ENCODE peak calls at places on chromosomes 5 and 9, in seven cellular contexts. C, L, W, H, G, K and B are unnamed samples.

GRCh38 chr9:38443181-38443580 is 18.9 kb upstream of the IGFBPL1 start:
- DNase-seq in C (no peak), L (no peak), W (no peak), H (peak), G (no peak), K (no peak), B (no peak)

GRCh38 chr5:45507174-45507573 is 189.0 kb downstream of the HCN1 start:
- DNase-seq in C (peak), L (no peak), W (no peak), H (no peak), G (no peak), K (no peak), B (no peak)

GRCh38 chr9:131633491-131634031 is 88.2 kb downstream of the PRRT1B start:
- DNase-seq in C (peak), L (no peak), W (no peak), H (no peak), G (no peak), K (no peak), B (peak)

GRCh38 chr9:88580961-88581360 is 46.0 kb downstream of the NXNL2 start:
- DNase-seq in C (no peak), L (no peak), W (no peak), H (no peak), G (no peak), K (no peak), B (no peak)

GRCh38 chr5:3828761-3829160 is 233.1 kb downstream of the IRX1 start:
- DNase-seq in C (peak), L (no peak), W (no peak), H (no peak), G (no peak), K (no peak), B (no peak)

GRCh38 chr5:61177716-61178115 is 15.4 kb upstream of the SMIM15 start:
- DNase-seq in C (no peak), L (no peak), W (no peak), H (no peak), G (no peak), K (no peak), B (no peak)

GRCh38 chr5:168612996-168613395 is 33.8 kb upstream of the PANK3 start:
- DNase-seq in C (no peak), L (no peak), W (no peak), H (no peak), G (no peak), K (no peak), B (no peak)

GRCh38 chr9:5263568-5264218 is 32.5 kb downstream of the INSL4 start:
- DNase-seq in C (no peak), L (no peak), W (no peak), H (peak), G (no peak), K (no peak), B (peak)

GRCh38 chr9:91532325-91532724 is 108.7 kb upstream of the NFIL3 start:
- DNase-seq in C (no peak), L (no peak), W (no peak), H (no peak), G (no peak), K (no peak), B (no peak)

GRCh38 chr5:33299621-33300208 is 141.1 kb upstream of the TARS1 start:
- DNase-seq in C (peak), L (no peak), W (no peak), H (peak), G (no peak), K (no peak), B (peak)

GRCh38 chr5:34699155-34700077 is 43.3 kb downstream of the RAI14 start:
- DNase-seq in C (no peak), L (no peak), W (no peak), H (no peak), G (no peak), K (no peak), B (no peak)